ENCODE peak calls at places on chromosome 17, in six cellular contexts. E, T, Z, X, L and N are unnamed samples. For H3K9me3, the result is how much of the 10 kb centered on the place peaks cover.

GRCh38 chr17:71942626-71943025 is 178.2 kb upstream of the SOX9 start:
- DNase-seq in Z (no peak), E (no peak), L (no peak), T (no peak), X (no peak), N (no peak)

GRCh38 chr17:38604479-38605229 is 1.1 kb downstream of the SRCIN1 start:
- DNase-seq in Z (peak), T (no peak), X (no peak), L (no peak), E (no peak), N (no peak)

GRCh38 chr17:7972131-7972785 is 30.2 kb upstream of the GUCY2D start:
- DNase-seq in X (no peak), Z (no peak), E (no peak), L (no peak), T (no peak), N (no peak)

GRCh38 chr17:30958187-30958586 is 12.7 kb upstream of the RNF135 start:
- DNase-seq in E (no peak), X (no peak), L (no peak), T (no peak), Z (peak), N (no peak)

GRCh38 chr17:1562178-1562643 is 381 bp downstream of the PITPNA start:
- DNase-seq in L (no peak), X (no peak), E (peak), T (peak), Z (peak), N (no peak)

GRCh38 chr17:18323007-18323406 is 7.9 kb downstream of the SMCR8 start:
- DNase-seq in L (no peak), X (no peak), E (no peak), T (no peak), Z (no peak), N (no peak)

GRCh38 chr17:66580178-66580577 is 254.7 kb upstream of the CACNG5 start:
- DNase-seq in Z (peak), E (no peak), L (no peak), T (peak), X (peak), N (no peak)

GRCh38 chr17:77725851-77726250 is 232.7 kb upstream of the TNRC6C start:
- DNase-seq in T (no peak), X (no peak), L (no peak), E (no peak), Z (no peak), N (no peak)

GRCh38 chr17:40813804-40814203 is 8.6 kb downstream of the KRT10 start:
- DNase-seq in E (no peak), L (peak), T (no peak), Z (no peak), X (no peak), N (no peak)

GRCh38 chr17:76444518-76445311 is 8.2 kb downstream of the UBE2O start:
- DNase-seq in E (no peak), L (no peak), T (no peak), Z (no peak), X (no peak), N (no peak)

GRCh38 chr17:50918933-50919296 is 52.8 kb upstream of the TOB1 start:
- DNase-seq in L (no peak), X (no peak), E (no peak), T (no peak), Z (no peak), N (no peak)

GRCh38 chr17:13594762-13595697 is 6.7 kb downstream of the HS3ST3A1 start:
- DNase-seq in L (peak), E (peak), T (peak), Z (peak), X (peak), N (peak)

GRCh38 chr17:73969956-73970355 is 233.5 kb upstream of the RPL38 start:
- DNase-seq in L (no peak), Z (no peak), X (no peak), T (peak), E (no peak), N (no peak)

GRCh38 chr17:33169580-33170285 is 123.4 kb downstream of the ASIC2 start:
- DNase-seq in T (no peak), Z (no peak), E (no peak), L (no peak), X (no peak), N (no peak)

GRCh38 chr17:9241371-9241712 is 220.0 kb downstream of the NTN1 start:
- DNase-seq in X (no peak), Z (peak), L (no peak), E (no peak), T (no peak), N (no peak)

GRCh38 chr17:81025756-81026155 is 9.2 kb upstream of the BAIAP2 start:
- DNase-seq in Z (peak), E (no peak), L (no peak), T (no peak), X (no peak), N (no peak)

GRCh38 chr17:61568219-61569072 is 22.6 kb downstream of the NACA2 start:
- DNase-seq in Z (no peak), T (no peak), L (no peak), X (no peak), E (no peak), N (no peak)

GRCh38 chr17:29150191-29150590 is 30.0 kb downstream of the MYO18A start:
- DNase-seq in Z (no peak), E (no peak), X (no peak), L (peak), T (no peak), N (peak)

GRCh38 chr17:29149431-29150064 is 30.6 kb downstream of the MYO18A start:
- DNase-seq in X (no peak), E (peak), Z (peak), L (peak), T (no peak), N (no peak)

GRCh38 chr17:29148790-29149430 is 31.3 kb downstream of the MYO18A start:
- DNase-seq in L (peak), Z (peak), E (peak), T (peak), X (peak), N (peak)

GRCh38 chr17:29154516-29155234 is 25.5 kb downstream of the MYO18A start:
- DNase-seq in X (no peak), E (no peak), T (no peak), Z (no peak), L (no peak), N (peak)

GRCh38 chr17:29151567-29151966 is 28.6 kb downstream of the MYO18A start:
- DNase-seq in T (no peak), E (no peak), Z (no peak), L (peak), X (no peak), N (no peak)
- H3K9me3 ChIP-seq in T (under half), E (under half), Z (under half), L (under half), X (under half), N (under half)

GRCh38 chr17:5182597-5183409 is 8.9 kb downstream of the ZNF594 start:
- DNase-seq in Z (no peak), L (no peak), T (no peak), X (no peak), E (no peak), N (no peak)
- H3K9me3 ChIP-seq in Z (under half), L (under half), T (under half), X (half or more), E (half or more), N (half or more)

GRCh38 chr17:16617481-16618060 is 36.1 kb downstream of the ZNF624 start:
- DNase-seq in E (no peak), Z (no peak), X (no peak), L (no peak), T (no peak), N (no peak)
- H3K9me3 ChIP-seq in E (under half), Z (under half), X (under half), L (under half), T (under half), N (half or more)

DNA sequence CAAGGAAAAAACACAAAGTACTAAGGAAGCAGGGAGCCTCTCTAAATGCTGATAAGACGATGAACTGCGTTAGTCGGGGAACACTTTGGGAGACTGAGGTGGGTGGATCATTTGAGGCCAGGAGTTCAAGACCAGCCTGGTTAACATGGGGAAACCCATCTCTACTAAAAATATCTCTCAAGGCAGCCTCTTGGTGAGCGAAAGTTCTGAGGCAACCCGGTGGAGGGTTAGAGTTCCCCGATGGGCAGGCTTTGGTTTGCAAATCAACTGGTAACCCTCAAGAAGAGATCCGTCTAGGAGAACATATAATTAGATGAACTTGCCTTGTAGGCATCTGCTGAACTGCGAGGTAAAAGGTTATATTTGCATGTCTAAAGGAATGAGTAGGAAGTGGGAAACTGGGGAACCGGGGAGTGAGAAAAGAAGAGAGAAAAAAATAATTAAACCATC is 44.6 kb downstream of the WSB1 start:
- DNase-seq in L (no peak), Z (no peak), E (no peak), T (no peak), X (no peak), N (no peak)
- H3K9me3 ChIP-seq in L (under half), Z (under half), E (under half), T (under half), X (under half), N (under half)

GRCh38 chr17:60493847-60494321 is 32.2 kb downstream of the APPBP2 start:
- DNase-seq in T (no peak), L (no peak), E (no peak), Z (no peak), X (no peak), N (no peak)
- H3K9me3 ChIP-seq in T (under half), L (under half), E (under half), Z (under half), X (under half), N (under half)

GRCh38 chr17:54451051-54451450 is 449.6 kb upstream of the TOM1L1 start:
- DNase-seq in T (no peak), E (no peak), Z (no peak), L (no peak), X (no peak), N (no peak)

GRCh38 chr17:54452666-54453348 is 447.8 kb upstream of the TOM1L1 start:
- DNase-seq in X (no peak), T (no peak), E (no peak), Z (no peak), L (no peak), N (no peak)

GRCh38 chr17:54455251-54455868 is 445.3 kb upstream of the TOM1L1 start:
- DNase-seq in L (no peak), Z (no peak), T (no peak), X (no peak), E (no peak), N (no peak)
- H3K9me3 ChIP-seq in L (under half), Z (under half), T (under half), X (under half), E (under half), N (under half)

GRCh38 chr17:15112881-15113617 is 152.1 kb downstream of the PMP22 start:
- DNase-seq in E (no peak), Z (no peak), X (no peak), T (no peak), L (no peak), N (no peak)
- H3K9me3 ChIP-seq in E (under half), Z (under half), X (under half), T (under half), L (under half), N (under half)

GRCh38 chr17:14794961-14795360 is 470.2 kb downstream of the PMP22 start:
- DNase-seq in Z (no peak), T (no peak), X (no peak), E (no peak), L (no peak), N (no peak)
- H3K9me3 ChIP-seq in Z (under half), T (under half), X (under half), E (under half), L (under half), N (under half)

GRCh38 chr17:3976675-3977171 is 12.5 kb upstream of the ATP2A3 start:
- DNase-seq in T (peak), Z (peak), E (no peak), X (no peak), L (no peak), N (peak)
- H3K9me3 ChIP-seq in T (under half), Z (under half), E (under half), X (under half), L (under half), N (under half)

DNA sequence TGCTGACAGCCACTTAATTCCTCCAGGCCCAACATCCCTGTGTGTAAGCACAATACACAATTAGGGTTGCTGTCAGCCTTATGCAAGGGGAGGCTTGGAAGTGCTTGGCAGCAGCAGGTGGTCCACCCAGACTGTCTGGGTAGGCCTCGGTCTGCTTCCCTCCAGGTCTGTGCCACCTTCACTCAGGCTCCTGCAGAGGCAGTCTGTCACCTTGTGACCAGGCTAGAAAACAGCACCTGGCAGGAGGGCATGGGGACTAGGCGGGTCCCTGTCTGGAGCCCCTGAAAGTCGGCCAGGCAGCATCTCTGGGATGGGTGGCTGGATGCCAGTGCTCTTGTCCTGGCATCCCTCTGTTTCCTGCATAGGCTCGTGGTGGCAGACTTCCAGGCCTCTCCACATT is 578.1 kb downstream of the KCNJ18 start:
- DNase-seq in E (no peak), X (no peak), L (no peak), Z (no peak), T (no peak), N (no peak)
- H3K9me3 ChIP-seq in E (under half), X (half or more), L (under half), Z (under half), T (under half), N (under half)